ENCODE peak calls at places on chromosomes 7 and 10, in eight cellular contexts. W is SK-N-SH, C is neural progenitor cell, N is endothelial cell of umbilical vein, L is IMR-90, K is PC-3, H is GM23248, V is trophoblast cell. G is an unnamed sample.

GRCh38 chr10:124996127-124996853 is 54.4 kb downstream of the ZRANB1 start:
- DNase-seq in W (no peak), C (no peak), N (no peak), L (no peak), K (no peak), H (no peak), V (no peak), G (no peak)

GRCh38 chr10:95506056-95506737 is 55.0 kb downstream of the SORBS1 start:
- DNase-seq in W (no peak), C (no peak), N (peak; percentile 56), L (no peak), K (no peak), H (no peak), V (no peak), G (no peak)

GRCh38 chr10:103442031-103442461 is 10.1 kb downstream of the CALHM2 start:
- DNase-seq in W (no peak), C (no peak), N (no peak), L (peak; percentile 55), K (no peak), H (peak; percentile 40), V (peak; percentile 31), G (no peak)

GRCh38 chr10:61904711-61905445 is 3.4 kb downstream of the ARID5B start:
- DNase-seq in W (peak; percentile 73), C (peak; percentile 16), N (peak; percentile 79), L (peak; percentile 80), K (peak; percentile 96), H (peak; percentile 89), V (peak; percentile 84), G (peak; percentile 74)

GRCh38 chr7:150814328-150815001 is 13.9 kb downstream of the TMEM176A start:
- DNase-seq in W (no peak), C (no peak), N (no peak), L (no peak), K (no peak), H (no peak), V (no peak), G (no peak)

GRCh38 chr10:22479419-22479818 is 134.1 kb downstream of the SPAG6 start:
- DNase-seq in W (no peak), C (no peak), N (no peak), L (no peak), K (no peak), H (peak; percentile 20), V (no peak), G (no peak)

GRCh38 chr7:2607913-2608899 is 23.6 kb upstream of the TTYH3 start:
- DNase-seq in W (no peak), C (no peak), N (no peak), L (no peak), K (no peak), H (no peak), V (peak; percentile 8), G (no peak)

GRCh38 chr7:8197994-8198698 is 63.8 kb downstream of the ICA1 start:
- DNase-seq in W (no peak), C (no peak), N (no peak), L (no peak), K (no peak), H (no peak), V (no peak), G (peak; percentile 31)

GRCh38 chr10:61452655-61453641 is at the start of gene TMEM26:
- DNase-seq in W (peak; percentile 69), C (peak; percentile 57), N (peak; percentile 43), L (peak; percentile 30), K (no peak), H (peak; percentile 59), V (peak; percentile 7), G (no peak)

DNA sequence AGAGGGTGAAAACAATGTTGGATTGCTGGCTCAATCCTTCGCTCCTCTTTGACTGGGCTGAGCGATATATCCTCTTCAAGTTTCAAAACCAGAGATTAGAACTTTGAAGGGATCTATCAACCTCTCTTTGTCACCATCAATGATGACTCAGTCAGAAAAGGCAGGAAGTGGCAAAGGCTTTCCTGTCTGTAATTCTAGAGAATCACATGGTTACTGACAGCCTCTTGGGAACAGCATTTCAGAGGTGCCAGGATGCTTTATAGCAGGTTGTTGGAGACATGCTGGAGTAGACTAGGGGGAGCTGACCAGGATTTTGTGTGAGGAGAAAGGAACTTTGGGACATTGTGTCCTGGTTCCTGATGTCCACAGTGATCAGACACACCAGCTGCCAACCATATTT is 81.3 kb downstream of the PRKCQ start:
- DNase-seq in W (no peak), C (no peak), N (no peak), L (no peak), K (no peak), H (no peak), V (no peak), G (peak; percentile 41)
- H3K4me3 ChIP-seq in W (no peak overlapping the region), C (no peak overlapping the region), N (no peak overlapping the region), L (no peak overlapping the region), K (no peak overlapping the region), H (no peak overlapping the region), V (no peak overlapping the region), G (no peak overlapping the region)

GRCh38 chr7:149762610-149763009 is 10.8 kb downstream of the ZNF467 start:
- DNase-seq in W (no peak), C (no peak), N (no peak), L (no peak), K (no peak), H (no peak), V (no peak), G (no peak)

GRCh38 chr7:149765399-149766121 is 7.8 kb downstream of the ZNF467 start:
- DNase-seq in W (peak; percentile 71), C (peak; percentile 75), N (no peak), L (no peak), K (no peak), H (no peak), V (peak; percentile 73), G (no peak)

GRCh38 chr7:149763563-149764240 is 9.7 kb downstream of the ZNF467 start:
- DNase-seq in W (no peak), C (no peak), N (no peak), L (no peak), K (no peak), H (no peak), V (no peak), G (no peak)

GRCh38 chr7:149766215-149766614 is 7.2 kb downstream of the ZNF467 start:
- DNase-seq in W (no peak), C (peak; percentile 33), N (no peak), L (no peak), K (no peak), H (no peak), V (no peak), G (no peak)

DNA sequence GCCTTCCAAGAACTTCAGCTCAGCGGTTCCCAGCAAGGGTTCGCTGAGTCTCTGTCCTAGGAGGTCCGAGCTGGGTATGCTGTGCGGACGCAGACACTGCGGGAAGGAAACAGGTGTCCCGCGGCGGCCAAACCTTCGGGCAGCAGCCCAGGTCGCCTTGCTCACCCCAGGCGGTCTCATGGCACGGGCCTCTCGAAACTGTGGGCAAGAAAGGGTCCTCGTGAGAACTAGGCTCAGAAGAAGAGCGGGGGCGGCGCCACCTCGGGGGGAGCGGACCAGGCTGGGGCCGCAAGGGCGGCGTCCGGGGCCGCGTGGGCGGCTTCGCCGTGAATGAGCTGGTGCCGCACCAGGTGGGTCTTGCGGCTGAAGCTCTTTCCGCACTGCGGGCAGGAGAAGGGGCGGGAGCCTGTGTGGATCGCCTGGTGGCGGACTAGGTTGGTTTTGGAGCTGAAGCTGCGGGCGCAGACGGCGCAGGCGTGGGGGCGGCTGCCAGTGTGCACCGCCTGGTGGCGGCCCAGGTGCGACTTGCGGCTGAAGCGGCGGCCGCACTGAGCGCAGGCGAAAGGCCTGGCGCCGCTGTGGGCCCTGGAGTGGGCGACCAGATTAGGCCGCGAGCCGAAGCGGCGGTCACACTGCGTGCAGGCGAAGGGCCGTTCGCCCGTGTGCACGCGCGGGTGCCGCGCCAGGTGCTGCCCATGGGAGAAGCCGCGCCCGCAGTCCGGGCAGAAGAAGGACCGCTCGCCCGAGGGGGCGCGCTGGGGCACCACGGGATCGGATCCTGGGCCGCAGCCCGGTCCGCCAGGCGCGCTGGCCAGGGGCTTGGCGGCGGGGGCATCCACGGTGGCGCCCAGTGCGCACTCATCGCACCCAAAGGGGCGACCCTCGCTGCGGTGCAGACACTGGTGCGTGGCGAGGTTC is 8.6 kb downstream of the ZNF467 start:
- DNase-seq in W (peak; percentile 79), C (peak; percentile 87), N (no peak), L (no peak), K (no peak), H (no peak), V (peak; percentile 58), G (no peak)
- H3K4me2 ChIP-seq in W (no peak overlapping the region), C (peak overlapping the region; percentile 75), N (no peak overlapping the region), L (no peak overlapping the region), K (no peak overlapping the region), H (no peak overlapping the region), V (peak overlapping the region; percentile 54), G (no peak overlapping the region)

GRCh38 chr10:89327803-89328441 is at the start of gene IFIT3:
- DNase-seq in W (peak; percentile 13), C (no peak), N (peak; percentile 95), L (peak; percentile 96), K (peak; percentile 80), H (peak; percentile 92), V (peak; percentile 47), G (no peak)
- H3K9ac ChIP-seq in W (peak within 1 kb of the TSS; percentile 85), C (no peak within 1 kb of the TSS), N (peak within 1 kb of the TSS; percentile 78), L (peak within 1 kb of the TSS; percentile 82), K (peak within 1 kb of the TSS; percentile 74), H (peak within 1 kb of the TSS; percentile 88), V (no peak within 1 kb of the TSS), G (no peak within 1 kb of the TSS)

DNA sequence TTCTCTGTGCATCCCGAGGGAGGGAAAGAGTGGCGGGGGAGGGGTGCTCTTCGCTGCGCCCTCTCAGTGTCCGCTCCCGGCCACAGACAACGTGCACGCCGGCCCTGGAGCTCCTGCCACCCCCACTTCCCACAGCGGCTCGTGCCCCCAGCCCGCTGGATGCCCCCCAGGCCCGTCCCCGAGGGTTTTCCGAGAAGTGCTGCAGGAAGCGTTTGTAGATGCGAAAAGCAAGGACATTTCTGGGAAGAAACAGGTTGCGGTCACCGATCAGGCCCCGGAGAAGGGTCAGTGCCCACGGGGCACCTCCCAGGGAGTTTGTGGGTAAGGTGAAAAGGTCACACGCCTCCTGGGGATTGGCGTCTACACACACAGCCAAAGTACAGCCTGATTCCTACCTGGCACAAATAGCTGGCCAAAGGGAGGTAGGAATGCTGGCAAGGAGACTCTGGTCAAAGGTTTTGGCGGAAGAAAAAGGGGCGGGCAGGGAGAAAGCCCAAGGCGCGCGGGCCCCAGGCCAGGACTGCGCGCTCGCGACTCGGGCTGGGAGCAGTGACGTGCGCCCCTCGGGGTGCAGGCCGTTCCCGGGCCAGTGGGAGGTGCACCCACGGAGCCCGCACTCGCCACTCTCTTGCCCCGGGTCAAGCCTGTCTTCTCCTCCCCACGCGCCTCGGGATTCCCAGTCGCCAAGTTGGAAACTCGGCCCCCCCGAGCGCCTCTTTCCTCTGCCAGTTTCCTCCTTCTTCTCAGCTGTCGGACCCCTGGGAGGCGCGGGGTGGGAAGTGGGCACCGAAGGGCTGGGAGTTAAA is 1.5 kb upstream of the NRP1 start:
- DNase-seq in W (peak; percentile 70), C (peak; percentile 67), N (peak; percentile 36), L (peak; percentile 44), K (peak; percentile 100), H (peak; percentile 84), V (peak; percentile 44), G (no peak)
- H3K4me3 ChIP-seq in W (peak overlapping the region; percentile 92), C (peak overlapping the region; percentile 73), N (peak overlapping the region; percentile 97), L (peak overlapping the region; percentile 85), K (peak overlapping the region; percentile 69), H (peak overlapping the region; percentile 94), V (peak overlapping the region; percentile 81), G (peak overlapping the region; percentile 76)